ENCODE peak calls at places on chromosomes 6 and 20, in nine cellular contexts. One of them, this sample, is unnamed. For H3K27me3, the result is how much of the 10 kb centered on the place peaks cover.

GRCh38 chr20:33687993-33688937 is 2.1 kb upstream of the E2F1 start:
- DNase-seq in right atrium auricular region: no peak
- DNase-seq in neuronal stem cell: no peak
- DNase-seq in right cardiac atrium: no peak
- DNase-seq in keratinocyte: no peak
- DNase-seq in PC-3: no peak
- DNase-seq in cardiac muscle cell: no peak
- DNase-seq in lower lobe of right lung: no peak
- DNase-seq in esophagus squamous epithelium: no peak
- DNase-seq in this sample: no peak

GRCh38 chr6:399785-400517 is 8.4 kb downstream of the IRF4 start:
- DNase-seq in right atrium auricular region: no peak
- DNase-seq in neuronal stem cell: no peak
- DNase-seq in right cardiac atrium: no peak
- DNase-seq in keratinocyte: no peak
- DNase-seq in PC-3: no peak
- DNase-seq in cardiac muscle cell: no peak
- DNase-seq in lower lobe of right lung: no peak
- DNase-seq in esophagus squamous epithelium: no peak
- DNase-seq in this sample: no peak

GRCh38 chr6:165646484-165646883 is 16.6 kb downstream of the PDE10A start:
- DNase-seq in right atrium auricular region: no peak
- DNase-seq in neuronal stem cell: no peak
- DNase-seq in right cardiac atrium: no peak
- DNase-seq in keratinocyte: no peak
- DNase-seq in PC-3: no peak
- DNase-seq in cardiac muscle cell: no peak
- DNase-seq in lower lobe of right lung: no peak
- DNase-seq in esophagus squamous epithelium: no peak
- DNase-seq in this sample: no peak

GRCh38 chr6:106773482-106773881 is 144.1 kb downstream of the QRSL1 start:
- DNase-seq in right atrium auricular region: no peak
- DNase-seq in neuronal stem cell: no peak
- DNase-seq in right cardiac atrium: no peak
- DNase-seq in keratinocyte: no peak
- DNase-seq in PC-3: peak
- DNase-seq in cardiac muscle cell: no peak
- DNase-seq in lower lobe of right lung: no peak
- DNase-seq in esophagus squamous epithelium: no peak
- DNase-seq in this sample: no peak

GRCh38 chr20:47727170-47727880 is 58.0 kb downstream of the SULF2 start:
- DNase-seq in right atrium auricular region: peak
- DNase-seq in neuronal stem cell: no peak
- DNase-seq in right cardiac atrium: peak
- DNase-seq in keratinocyte: no peak
- DNase-seq in PC-3: no peak
- DNase-seq in cardiac muscle cell: no peak
- DNase-seq in lower lobe of right lung: peak
- DNase-seq in esophagus squamous epithelium: peak
- DNase-seq in this sample: peak

GRCh38 chr6:155165029-155165710 is 98.6 kb upstream of the CLDN20 start:
- DNase-seq in right atrium auricular region: no peak
- DNase-seq in neuronal stem cell: no peak
- DNase-seq in right cardiac atrium: no peak
- DNase-seq in keratinocyte: no peak
- DNase-seq in PC-3: no peak
- DNase-seq in cardiac muscle cell: no peak
- DNase-seq in lower lobe of right lung: no peak
- DNase-seq in esophagus squamous epithelium: no peak
- DNase-seq in this sample: no peak

GRCh38 chr20:57126481-57127092 is 139.9 kb downstream of the BMP7 start:
- DNase-seq in right atrium auricular region: no peak
- DNase-seq in neuronal stem cell: no peak
- DNase-seq in right cardiac atrium: no peak
- DNase-seq in keratinocyte: no peak
- DNase-seq in PC-3: no peak
- DNase-seq in cardiac muscle cell: no peak
- DNase-seq in lower lobe of right lung: no peak
- DNase-seq in esophagus squamous epithelium: no peak
- DNase-seq in this sample: no peak

GRCh38 chr6:101429845-101430244 is 36.3 kb downstream of the GRIK2 start:
- DNase-seq in right atrium auricular region: no peak
- DNase-seq in neuronal stem cell: no peak
- DNase-seq in right cardiac atrium: no peak
- DNase-seq in keratinocyte: no peak
- DNase-seq in PC-3: no peak
- DNase-seq in cardiac muscle cell: no peak
- DNase-seq in lower lobe of right lung: no peak
- DNase-seq in esophagus squamous epithelium: no peak
- DNase-seq in this sample: no peak

DNA sequence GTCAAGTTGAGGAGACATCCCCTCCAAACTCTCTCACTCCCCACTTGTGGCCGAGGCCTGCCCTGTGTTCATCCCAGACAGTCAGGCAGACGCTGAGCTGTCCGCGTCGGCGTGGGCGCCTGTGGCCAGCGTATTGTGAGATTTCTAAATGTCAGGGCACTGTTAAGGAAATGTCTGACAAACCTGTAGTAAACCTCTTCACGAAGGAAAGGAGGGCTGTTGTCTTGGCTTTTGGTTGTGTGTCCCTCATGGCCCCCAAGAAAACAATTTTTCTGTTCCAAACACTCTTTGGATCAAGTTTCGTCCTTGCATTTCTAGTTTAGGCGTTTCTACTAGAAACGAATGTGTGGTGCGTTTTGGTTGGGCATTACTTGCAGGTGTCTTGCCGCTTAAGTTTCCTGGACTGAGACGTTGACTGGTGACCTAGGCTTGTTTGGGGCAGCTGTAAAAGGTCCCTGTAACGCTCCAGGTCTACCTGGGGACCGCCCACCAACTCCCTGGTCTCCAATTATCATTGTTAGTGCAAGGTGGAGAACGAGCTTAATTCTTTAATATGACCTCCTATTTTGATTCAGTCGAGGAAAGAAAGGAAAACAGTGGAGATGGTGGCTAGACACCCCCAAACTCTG is 8.7 kb upstream of the POU3F2 start:
- DNase-seq in right atrium auricular region: no peak
- DNase-seq in neuronal stem cell: peak
- DNase-seq in right cardiac atrium: no peak
- DNase-seq in keratinocyte: no peak
- DNase-seq in PC-3: no peak
- DNase-seq in cardiac muscle cell: no peak
- DNase-seq in lower lobe of right lung: no peak
- DNase-seq in esophagus squamous epithelium: no peak
- DNase-seq in this sample: no peak
- H3K27me3 ChIP-seq in right atrium auricular region: half or more
- H3K27me3 ChIP-seq in neuronal stem cell: under half
- H3K27me3 ChIP-seq in right cardiac atrium: under half
- H3K27me3 ChIP-seq in keratinocyte: half or more
- H3K27me3 ChIP-seq in PC-3: half or more
- H3K27me3 ChIP-seq in cardiac muscle cell: half or more
- H3K27me3 ChIP-seq in lower lobe of right lung: half or more
- H3K27me3 ChIP-seq in esophagus squamous epithelium: half or more
- H3K27me3 ChIP-seq in this sample: under half

DNA sequence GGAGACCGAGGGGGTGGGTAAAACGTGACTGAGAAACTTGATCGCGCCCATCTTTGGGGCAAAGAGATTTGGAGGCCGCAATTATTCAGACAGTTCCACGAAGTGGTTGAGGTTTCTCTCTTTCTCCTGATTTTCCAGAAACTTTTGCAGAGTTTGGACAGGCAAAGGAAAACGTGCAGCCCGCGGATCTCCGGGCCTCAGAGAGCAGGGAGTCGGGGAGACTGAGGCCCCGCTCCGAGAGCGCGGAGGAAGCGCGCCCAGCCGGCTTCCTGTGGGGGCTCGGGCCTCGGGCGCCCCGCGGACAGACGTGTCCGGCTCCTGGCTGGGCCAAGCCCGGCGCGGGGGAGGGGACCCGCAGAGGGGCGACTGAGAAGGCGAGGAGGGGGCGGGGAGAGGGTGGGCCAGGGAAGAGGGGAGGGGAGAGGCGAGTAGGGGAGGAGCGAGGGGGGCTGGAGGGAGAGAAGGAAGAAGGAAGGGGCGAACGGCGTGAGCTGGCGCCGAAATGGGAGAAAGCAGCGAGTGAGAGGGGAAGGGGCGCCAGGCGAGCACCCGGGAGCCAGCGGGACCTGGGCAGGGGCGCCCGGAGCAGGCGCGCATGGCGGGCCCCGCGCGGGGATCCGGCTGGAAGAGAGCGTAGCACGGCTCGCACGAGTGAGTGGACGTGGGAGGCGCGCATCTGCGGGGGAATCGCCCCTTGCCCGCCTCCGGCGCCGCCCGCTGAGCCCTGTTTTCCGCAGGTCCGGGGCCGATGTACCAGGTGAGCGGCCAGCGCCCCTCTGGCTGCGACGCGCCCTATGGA is at the start of gene MDFI:
- DNase-seq in right atrium auricular region: no peak
- DNase-seq in neuronal stem cell: peak
- DNase-seq in right cardiac atrium: peak
- DNase-seq in keratinocyte: no peak
- DNase-seq in PC-3: no peak
- DNase-seq in cardiac muscle cell: peak
- DNase-seq in lower lobe of right lung: no peak
- DNase-seq in esophagus squamous epithelium: no peak
- DNase-seq in this sample: no peak
- H3K27me3 ChIP-seq in right atrium auricular region: under half
- H3K27me3 ChIP-seq in neuronal stem cell: under half
- H3K27me3 ChIP-seq in right cardiac atrium: under half
- H3K27me3 ChIP-seq in keratinocyte: under half
- H3K27me3 ChIP-seq in PC-3: under half
- H3K27me3 ChIP-seq in cardiac muscle cell: under half
- H3K27me3 ChIP-seq in lower lobe of right lung: under half
- H3K27me3 ChIP-seq in esophagus squamous epithelium: under half
- H3K27me3 ChIP-seq in this sample: under half

GRCh38 chr6:43768983-43769525 is 957 bp upstream of the VEGFA start:
- DNase-seq in right atrium auricular region: peak
- DNase-seq in neuronal stem cell: no peak
- DNase-seq in right cardiac atrium: peak
- DNase-seq in keratinocyte: no peak
- DNase-seq in PC-3: no peak
- DNase-seq in cardiac muscle cell: peak
- DNase-seq in lower lobe of right lung: peak
- DNase-seq in esophagus squamous epithelium: no peak
- DNase-seq in this sample: no peak

GRCh38 chr6:43767553-43768505 is 2.2 kb upstream of the VEGFA start:
- DNase-seq in right atrium auricular region: no peak
- DNase-seq in neuronal stem cell: no peak
- DNase-seq in right cardiac atrium: no peak
- DNase-seq in keratinocyte: no peak
- DNase-seq in PC-3: no peak
- DNase-seq in cardiac muscle cell: no peak
- DNase-seq in lower lobe of right lung: peak
- DNase-seq in esophagus squamous epithelium: no peak
- DNase-seq in this sample: no peak

GRCh38 chr6:43769526-43770416 is at the start of gene VEGFA:
- DNase-seq in right atrium auricular region: peak
- DNase-seq in neuronal stem cell: peak
- DNase-seq in right cardiac atrium: peak
- DNase-seq in keratinocyte: peak
- DNase-seq in PC-3: peak
- DNase-seq in cardiac muscle cell: peak
- DNase-seq in lower lobe of right lung: peak
- DNase-seq in esophagus squamous epithelium: peak
- DNase-seq in this sample: peak

GRCh38 chr6:43766964-43767461 is 3.0 kb upstream of the VEGFA start:
- DNase-seq in right atrium auricular region: no peak
- DNase-seq in neuronal stem cell: no peak
- DNase-seq in right cardiac atrium: no peak
- DNase-seq in keratinocyte: no peak
- DNase-seq in PC-3: no peak
- DNase-seq in cardiac muscle cell: no peak
- DNase-seq in lower lobe of right lung: no peak
- DNase-seq in esophagus squamous epithelium: no peak
- DNase-seq in this sample: peak

DNA sequence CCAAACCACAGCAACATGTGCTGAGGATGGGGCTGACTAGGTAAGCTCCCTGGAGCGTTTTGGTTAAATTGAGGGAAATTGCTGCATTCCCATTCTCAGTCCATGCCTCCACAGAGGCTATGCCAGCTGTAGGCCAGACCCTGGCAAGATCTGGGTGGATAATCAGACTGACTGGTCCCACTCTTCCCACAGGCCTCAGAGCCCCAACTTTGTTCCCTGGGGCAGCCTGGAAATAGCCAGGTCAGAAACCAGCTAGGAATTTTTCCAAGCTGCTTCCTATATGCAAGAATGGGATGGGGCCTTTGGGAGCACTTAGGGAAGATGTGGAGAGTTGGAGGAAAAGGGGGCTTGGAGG is 1.5 kb upstream of the VEGFA start:
- DNase-seq in right atrium auricular region: no peak
- DNase-seq in neuronal stem cell: no peak
- DNase-seq in right cardiac atrium: no peak
- DNase-seq in keratinocyte: no peak
- DNase-seq in PC-3: no peak
- DNase-seq in cardiac muscle cell: no peak
- DNase-seq in lower lobe of right lung: peak
- DNase-seq in esophagus squamous epithelium: no peak
- DNase-seq in this sample: no peak
- H3K27me3 ChIP-seq in right atrium auricular region: under half
- H3K27me3 ChIP-seq in neuronal stem cell: under half
- H3K27me3 ChIP-seq in right cardiac atrium: under half
- H3K27me3 ChIP-seq in keratinocyte: under half
- H3K27me3 ChIP-seq in PC-3: under half
- H3K27me3 ChIP-seq in cardiac muscle cell: under half
- H3K27me3 ChIP-seq in lower lobe of right lung: under half
- H3K27me3 ChIP-seq in esophagus squamous epithelium: under half
- H3K27me3 ChIP-seq in this sample: under half

GRCh38 chr6:27674882-27675281 is 202.0 kb upstream of the ZNF184 start:
- DNase-seq in right atrium auricular region: no peak
- DNase-seq in neuronal stem cell: no peak
- DNase-seq in right cardiac atrium: no peak
- DNase-seq in keratinocyte: no peak
- DNase-seq in PC-3: no peak
- DNase-seq in cardiac muscle cell: no peak
- DNase-seq in lower lobe of right lung: no peak
- DNase-seq in esophagus squamous epithelium: no peak
- DNase-seq in this sample: no peak

GRCh38 chr6:27678449-27678848 is 205.5 kb upstream of the ZNF184 start:
- DNase-seq in right atrium auricular region: no peak
- DNase-seq in neuronal stem cell: no peak
- DNase-seq in right cardiac atrium: no peak
- DNase-seq in keratinocyte: no peak
- DNase-seq in PC-3: no peak
- DNase-seq in cardiac muscle cell: no peak
- DNase-seq in lower lobe of right lung: no peak
- DNase-seq in esophagus squamous epithelium: no peak
- DNase-seq in this sample: peak

GRCh38 chr6:27679968-27680694 is 207.2 kb upstream of the ZNF184 start:
- DNase-seq in right atrium auricular region: no peak
- DNase-seq in neuronal stem cell: no peak
- DNase-seq in right cardiac atrium: no peak
- DNase-seq in keratinocyte: no peak
- DNase-seq in PC-3: no peak
- DNase-seq in cardiac muscle cell: no peak
- DNase-seq in lower lobe of right lung: no peak
- DNase-seq in esophagus squamous epithelium: no peak
- DNase-seq in this sample: no peak

GRCh38 chr6:27684264-27685211 is 211.6 kb upstream of the ZNF184 start:
- DNase-seq in right atrium auricular region: no peak
- DNase-seq in neuronal stem cell: no peak
- DNase-seq in right cardiac atrium: no peak
- DNase-seq in keratinocyte: no peak
- DNase-seq in PC-3: peak
- DNase-seq in cardiac muscle cell: peak
- DNase-seq in lower lobe of right lung: no peak
- DNase-seq in esophagus squamous epithelium: no peak
- DNase-seq in this sample: peak

GRCh38 chr6:27679308-27679967 is 206.5 kb upstream of the ZNF184 start:
- DNase-seq in right atrium auricular region: no peak
- DNase-seq in neuronal stem cell: no peak
- DNase-seq in right cardiac atrium: no peak
- DNase-seq in keratinocyte: no peak
- DNase-seq in PC-3: no peak
- DNase-seq in cardiac muscle cell: peak
- DNase-seq in lower lobe of right lung: no peak
- DNase-seq in esophagus squamous epithelium: no peak
- DNase-seq in this sample: no peak
- H3K27me3 ChIP-seq in right atrium auricular region: under half
- H3K27me3 ChIP-seq in neuronal stem cell: under half
- H3K27me3 ChIP-seq in right cardiac atrium: under half
- H3K27me3 ChIP-seq in keratinocyte: under half
- H3K27me3 ChIP-seq in PC-3: under half
- H3K27me3 ChIP-seq in cardiac muscle cell: half or more
- H3K27me3 ChIP-seq in lower lobe of right lung: half or more
- H3K27me3 ChIP-seq in esophagus squamous epithelium: under half
- H3K27me3 ChIP-seq in this sample: under half